ENCODE peak calls at places on chromosome 21, in six cellular contexts. E is astrocyte of the spinal cord, R is lung, N is testis, F is A549, D is psoas muscle. C is an unnamed sample.

GRCh38 chr21:44914176-44914874 is 6.4 kb downstream of the ITGB2 start:
- DNase-seq in E (no peak), R (peak), D (no peak), N (no peak), F (no peak), C (no peak)

GRCh38 chr21:43866233-43866632 is 1.2 kb downstream of the AGPAT3 start:
- DNase-seq in E (peak), N (peak), R (no peak), F (no peak), D (peak), C (no peak)

GRCh38 chr21:37592496-37592895 is 225.9 kb downstream of the DYRK1A start:
- DNase-seq in N (no peak), R (no peak), E (no peak), F (no peak), D (no peak), C (no peak)

GRCh38 chr21:19684328-19684727 is 1280.7 kb upstream of the TMPRSS15 start:
- DNase-seq in F (no peak), D (no peak), E (no peak), R (no peak), N (no peak), C (no peak)

GRCh38 chr21:41319273-41319672 is 2.7 kb downstream of the FAM3B start:
- DNase-seq in E (no peak), R (no peak), N (no peak), D (no peak), F (no peak), C (no peak)

GRCh38 chr21:38170283-38170682 is 86.5 kb upstream of the KCNJ15 start:
- DNase-seq in D (no peak), E (peak), F (peak), R (peak), N (peak), C (peak)

GRCh38 chr21:19461481-19462205 is 1058.1 kb upstream of the TMPRSS15 start:
- DNase-seq in N (no peak), F (no peak), D (no peak), E (no peak), R (no peak), C (no peak)

GRCh38 chr21:36350282-36350910 is 30.4 kb downstream of the MORC3 start:
- DNase-seq in N (peak), R (no peak), E (peak), D (no peak), F (no peak), C (no peak)

GRCh38 chr21:42640486-42640885 is 12.9 kb upstream of the PDE9A start:
- DNase-seq in E (no peak), F (no peak), D (peak), R (no peak), N (peak), C (no peak)

GRCh38 chr21:31503939-31504338 is 155.6 kb upstream of the SOD1 start:
- DNase-seq in N (no peak), F (no peak), E (no peak), R (no peak), D (no peak), C (no peak)

GRCh38 chr21:18368193-18368592 is 35.4 kb downstream of the TMPRSS15 start:
- DNase-seq in N (no peak), F (no peak), R (no peak), D (no peak), E (no peak), C (no peak)

GRCh38 chr21:22575165-22575584 is 1577.0 kb downstream of the NCAM2 start:
- DNase-seq in E (no peak), R (no peak), D (no peak), F (no peak), N (peak), C (no peak)

GRCh38 chr21:36436829-36437744 is 42.8 kb downstream of the CLDN14 start:
- DNase-seq in E (no peak), R (no peak), D (no peak), N (no peak), F (no peak), C (no peak)

GRCh38 chr21:25689226-25689625 is 45.5 kb downstream of the ATP5PF start:
- DNase-seq in F (no peak), N (no peak), D (no peak), R (no peak), E (no peak), C (no peak)

GRCh38 chr21:43318841-43319781 is 107.8 kb downstream of the SIK1 start:
- DNase-seq in R (no peak), D (peak), F (peak), N (no peak), E (peak), C (peak)

GRCh38 chr21:44051462-44051941 is 39.4 kb downstream of the TRAPPC10 start:
- DNase-seq in E (peak), D (peak), R (no peak), F (no peak), N (peak), C (no peak)

GRCh38 chr21:34580181-34580700 is 34.7 kb downstream of the RCAN1 start:
- DNase-seq in F (no peak), R (no peak), N (peak), E (no peak), D (no peak), C (no peak)

GRCh38 chr21:38660333-38661295 is 145.1 kb upstream of the ETS2 start:
- DNase-seq in N (peak), D (no peak), E (no peak), F (no peak), R (no peak), C (no peak)

GRCh38 chr21:42047821-42048613 is 23.1 kb upstream of the UMODL1 start:
- DNase-seq in D (peak), N (peak), E (peak), F (no peak), R (no peak), C (no peak)

C was measured in DMS153.